ENCODE peak calls at places on chromosome 4, in seven cellular contexts. One of them, this sample, is unnamed.

GRCh38 chr4:98193459-98194105 is 50.3 kb upstream of the STPG2 start:
- DNase-seq in left lung: no peak
- DNase-seq in CD4-positive, alpha-beta memory T cell: no peak
- DNase-seq in astrocyte: no peak
- DNase-seq in IMR-90: no peak
- DNase-seq in ascending aorta: no peak
- DNase-seq in cardiac muscle cell: no peak
- DNase-seq in this sample: no peak

GRCh38 chr4:63348735-63349673 is 1060.2 kb downstream of the TECRL start:
- DNase-seq in IMR-90: no peak
- DNase-seq in left lung: no peak
- DNase-seq in CD4-positive, alpha-beta memory T cell: no peak
- DNase-seq in cardiac muscle cell: no peak
- DNase-seq in ascending aorta: no peak
- DNase-seq in astrocyte: no peak
- DNase-seq in this sample: no peak

GRCh38 chr4:41746440-41747229 is 1.9 kb downstream of the PHOX2B start:
- DNase-seq in CD4-positive, alpha-beta memory T cell: no peak
- DNase-seq in ascending aorta: no peak
- DNase-seq in left lung: no peak
- DNase-seq in cardiac muscle cell: no peak
- DNase-seq in IMR-90: no peak
- DNase-seq in astrocyte: no peak
- DNase-seq in this sample: no peak

GRCh38 chr4:102405706-102406510 is 60.6 kb upstream of the SLC39A8 start:
- DNase-seq in left lung: no peak
- DNase-seq in cardiac muscle cell: no peak
- DNase-seq in ascending aorta: no peak
- DNase-seq in IMR-90: no peak
- DNase-seq in astrocyte: no peak
- DNase-seq in CD4-positive, alpha-beta memory T cell: no peak
- DNase-seq in this sample: no peak

GRCh38 chr4:168699224-168699878 is 202.5 kb downstream of the PALLD start:
- DNase-seq in CD4-positive, alpha-beta memory T cell: no peak
- DNase-seq in ascending aorta: no peak
- DNase-seq in left lung: no peak
- DNase-seq in cardiac muscle cell: no peak
- DNase-seq in astrocyte: no peak
- DNase-seq in IMR-90: no peak
- DNase-seq in this sample: no peak

GRCh38 chr4:184498598-184498997 is 24.2 kb upstream of the IRF2 start:
- DNase-seq in ascending aorta: no peak
- DNase-seq in cardiac muscle cell: no peak
- DNase-seq in left lung: no peak
- DNase-seq in IMR-90: no peak
- DNase-seq in astrocyte: no peak
- DNase-seq in CD4-positive, alpha-beta memory T cell: no peak
- DNase-seq in this sample: no peak

GRCh38 chr4:150782921-150783320 is 201.0 kb downstream of the MAB21L2 start:
- DNase-seq in left lung: no peak
- DNase-seq in ascending aorta: no peak
- DNase-seq in CD4-positive, alpha-beta memory T cell: no peak
- DNase-seq in astrocyte: peak; percentile 18
- DNase-seq in cardiac muscle cell: peak; percentile 19
- DNase-seq in IMR-90: peak; percentile 4
- DNase-seq in this sample: no peak

GRCh38 chr4:123587983-123588494 is 191.4 kb downstream of the SPRY1 start:
- DNase-seq in CD4-positive, alpha-beta memory T cell: no peak
- DNase-seq in ascending aorta: peak; percentile 12
- DNase-seq in astrocyte: peak; percentile 48
- DNase-seq in IMR-90: peak; percentile 93
- DNase-seq in left lung: peak; percentile 32
- DNase-seq in cardiac muscle cell: peak; percentile 37
- DNase-seq in this sample: no peak

GRCh38 chr4:97123573-97123972 is 1019.7 kb downstream of the STPG2 start:
- DNase-seq in cardiac muscle cell: no peak
- DNase-seq in left lung: no peak
- DNase-seq in astrocyte: no peak
- DNase-seq in ascending aorta: no peak
- DNase-seq in CD4-positive, alpha-beta memory T cell: no peak
- DNase-seq in IMR-90: no peak
- DNase-seq in this sample: no peak

GRCh38 chr4:95547708-95548471 is 883 bp downstream of the UNC5C start:
- DNase-seq in left lung: no peak
- DNase-seq in cardiac muscle cell: peak; percentile 54
- DNase-seq in CD4-positive, alpha-beta memory T cell: no peak
- DNase-seq in ascending aorta: no peak
- DNase-seq in astrocyte: peak; percentile 37
- DNase-seq in IMR-90: no peak
- DNase-seq in this sample: no peak

GRCh38 chr4:68732653-68733466 is 62.4 kb upstream of the UGT2B15 start:
- DNase-seq in ascending aorta: no peak
- DNase-seq in CD4-positive, alpha-beta memory T cell: no peak
- DNase-seq in cardiac muscle cell: no peak
- DNase-seq in left lung: no peak
- DNase-seq in IMR-90: no peak
- DNase-seq in astrocyte: no peak
- DNase-seq in this sample: no peak

GRCh38 chr4:145842224-145842887 is 96.3 kb downstream of the ZNF827 start:
- DNase-seq in cardiac muscle cell: peak; percentile 66
- DNase-seq in left lung: no peak
- DNase-seq in CD4-positive, alpha-beta memory T cell: no peak
- DNase-seq in IMR-90: no peak
- DNase-seq in astrocyte: peak; percentile 29
- DNase-seq in ascending aorta: no peak
- DNase-seq in this sample: no peak

GRCh38 chr4:8391972-8392371 is 48.6 kb downstream of the ACOX3 start:
- DNase-seq in ascending aorta: no peak
- DNase-seq in IMR-90: peak; percentile 89
- DNase-seq in astrocyte: peak; percentile 85
- DNase-seq in cardiac muscle cell: peak; percentile 94
- DNase-seq in CD4-positive, alpha-beta memory T cell: no peak
- DNase-seq in left lung: no peak
- DNase-seq in this sample: no peak

GRCh38 chr4:164381859-164382258 is 372.1 kb upstream of the SMIM31 start:
- DNase-seq in ascending aorta: no peak
- DNase-seq in astrocyte: no peak
- DNase-seq in left lung: no peak
- DNase-seq in IMR-90: no peak
- DNase-seq in cardiac muscle cell: no peak
- DNase-seq in CD4-positive, alpha-beta memory T cell: no peak
- DNase-seq in this sample: no peak

GRCh38 chr4:146229406-146229805 is 15.1 kb downstream of the REELD1 start:
- DNase-seq in left lung: no peak
- DNase-seq in CD4-positive, alpha-beta memory T cell: no peak
- DNase-seq in IMR-90: no peak
- DNase-seq in ascending aorta: no peak
- DNase-seq in astrocyte: no peak
- DNase-seq in cardiac muscle cell: no peak
- DNase-seq in this sample: no peak

GRCh38 chr4:109368661-109369060 is 65.0 kb upstream of the SEC24B start:
- DNase-seq in cardiac muscle cell: peak; percentile 20
- DNase-seq in left lung: no peak
- DNase-seq in IMR-90: no peak
- DNase-seq in astrocyte: peak; percentile 39
- DNase-seq in ascending aorta: no peak
- DNase-seq in CD4-positive, alpha-beta memory T cell: no peak
- DNase-seq in this sample: no peak

GRCh38 chr4:171629737-171630136 is 183.5 kb upstream of the GALNTL6 start:
- DNase-seq in left lung: no peak
- DNase-seq in ascending aorta: no peak
- DNase-seq in astrocyte: no peak
- DNase-seq in CD4-positive, alpha-beta memory T cell: no peak
- DNase-seq in cardiac muscle cell: no peak
- DNase-seq in IMR-90: no peak
- DNase-seq in this sample: no peak

GRCh38 chr4:189988892-189989431 is 38.1 kb downstream of the FRG2 start:
- DNase-seq in CD4-positive, alpha-beta memory T cell: no peak
- DNase-seq in astrocyte: no peak
- DNase-seq in IMR-90: no peak
- DNase-seq in ascending aorta: no peak
- DNase-seq in cardiac muscle cell: no peak
- DNase-seq in left lung: no peak
- DNase-seq in this sample: no peak

GRCh38 chr4:118213101-118213500 is 139.7 kb downstream of the PRSS12 start:
- DNase-seq in IMR-90: no peak
- DNase-seq in CD4-positive, alpha-beta memory T cell: no peak
- DNase-seq in ascending aorta: no peak
- DNase-seq in astrocyte: no peak
- DNase-seq in left lung: no peak
- DNase-seq in cardiac muscle cell: no peak
- DNase-seq in this sample: no peak

GRCh38 chr4:84855774-84856173 is 110.7 kb downstream of the WDFY3 start:
- DNase-seq in ascending aorta: no peak
- DNase-seq in astrocyte: peak; percentile 12
- DNase-seq in IMR-90: no peak
- DNase-seq in left lung: no peak
- DNase-seq in CD4-positive, alpha-beta memory T cell: no peak
- DNase-seq in cardiac muscle cell: no peak
- DNase-seq in this sample: no peak

GRCh38 chr4:185880571-185880970 is 68.6 kb upstream of the SORBS2 start:
- DNase-seq in IMR-90: no peak
- DNase-seq in astrocyte: no peak
- DNase-seq in ascending aorta: no peak
- DNase-seq in cardiac muscle cell: no peak
- DNase-seq in left lung: no peak
- DNase-seq in CD4-positive, alpha-beta memory T cell: no peak
- DNase-seq in this sample: no peak

GRCh38 chr4:169362607-169363006 is 91.9 kb upstream of the SH3RF1 start:
- DNase-seq in ascending aorta: no peak
- DNase-seq in astrocyte: no peak
- DNase-seq in CD4-positive, alpha-beta memory T cell: no peak
- DNase-seq in left lung: no peak
- DNase-seq in cardiac muscle cell: no peak
- DNase-seq in IMR-90: no peak
- DNase-seq in this sample: no peak

GRCh38 chr4:25863347-25863784 is 578 bp upstream of the SEL1L3 start:
- DNase-seq in left lung: peak; percentile 60
- DNase-seq in ascending aorta: no peak
- DNase-seq in IMR-90: no peak
- DNase-seq in CD4-positive, alpha-beta memory T cell: no peak
- DNase-seq in astrocyte: no peak
- DNase-seq in cardiac muscle cell: peak; percentile 11
- DNase-seq in this sample: no peak

DNA sequence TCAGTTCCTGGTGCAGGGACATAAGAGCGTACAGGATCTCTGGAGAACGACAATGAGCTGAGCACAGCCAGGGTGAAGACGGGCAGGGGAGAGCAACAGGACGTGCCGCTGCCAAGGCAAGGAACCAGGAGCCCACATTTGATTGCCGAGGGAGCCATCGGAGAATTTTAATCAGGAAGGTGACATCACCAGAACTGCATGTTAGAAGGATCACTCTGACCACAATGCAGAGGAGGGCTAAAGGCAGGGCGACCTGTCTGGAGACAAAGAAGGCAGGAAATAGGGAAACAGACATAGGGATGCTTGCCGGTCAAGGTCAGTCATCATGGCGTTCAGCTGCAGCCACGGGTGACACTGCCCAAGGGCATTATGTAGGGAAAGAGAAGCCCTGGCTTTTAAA is 81.4 kb downstream of the RBM47 start:
- DNase-seq in cardiac muscle cell: peak; percentile 41
- DNase-seq in left lung: no peak
- DNase-seq in astrocyte: peak; percentile 77
- DNase-seq in IMR-90: peak; percentile 45
- DNase-seq in ascending aorta: no peak
- DNase-seq in CD4-positive, alpha-beta memory T cell: no peak
- DNase-seq in this sample: no peak
- H3K27ac ChIP-seq in cardiac muscle cell: no peak overlapping the region
- H3K27ac ChIP-seq in left lung: no peak overlapping the region
- H3K27ac ChIP-seq in astrocyte: peak overlapping the region; percentile 35
- H3K27ac ChIP-seq in IMR-90: no peak overlapping the region
- H3K27ac ChIP-seq in ascending aorta: no peak overlapping the region
- H3K27ac ChIP-seq in CD4-positive, alpha-beta memory T cell: no peak overlapping the region
- H3K27ac ChIP-seq in this sample: no peak overlapping the region

GRCh38 chr4:188029114-188029513 is 33.5 kb downstream of the ZFP42 start:
- DNase-seq in cardiac muscle cell: no peak
- DNase-seq in IMR-90: no peak
- DNase-seq in left lung: no peak
- DNase-seq in astrocyte: no peak
- DNase-seq in ascending aorta: no peak
- DNase-seq in CD4-positive, alpha-beta memory T cell: no peak
- DNase-seq in this sample: no peak

GRCh38 chr4:188032170-188032569 is 36.6 kb downstream of the ZFP42 start:
- DNase-seq in astrocyte: no peak
- DNase-seq in cardiac muscle cell: no peak
- DNase-seq in ascending aorta: no peak
- DNase-seq in IMR-90: no peak
- DNase-seq in CD4-positive, alpha-beta memory T cell: no peak
- DNase-seq in left lung: no peak
- DNase-seq in this sample: no peak

GRCh38 chr4:188030401-188030800 is 34.8 kb downstream of the ZFP42 start:
- DNase-seq in left lung: no peak
- DNase-seq in ascending aorta: no peak
- DNase-seq in astrocyte: no peak
- DNase-seq in CD4-positive, alpha-beta memory T cell: no peak
- DNase-seq in IMR-90: no peak
- DNase-seq in cardiac muscle cell: no peak
- DNase-seq in this sample: no peak

GRCh38 chr4:188032583-188032982 is 37.0 kb downstream of the ZFP42 start:
- DNase-seq in cardiac muscle cell: no peak
- DNase-seq in CD4-positive, alpha-beta memory T cell: no peak
- DNase-seq in ascending aorta: no peak
- DNase-seq in astrocyte: no peak
- DNase-seq in IMR-90: no peak
- DNase-seq in left lung: no peak
- DNase-seq in this sample: no peak

GRCh38 chr4:188031751-188032150 is 36.2 kb downstream of the ZFP42 start:
- DNase-seq in astrocyte: no peak
- DNase-seq in ascending aorta: no peak
- DNase-seq in cardiac muscle cell: no peak
- DNase-seq in left lung: no peak
- DNase-seq in CD4-positive, alpha-beta memory T cell: no peak
- DNase-seq in IMR-90: no peak
- DNase-seq in this sample: no peak
- H3K27me3 ChIP-seq in astrocyte: no peaks in the 10 kb centered on the region
- H3K27me3 ChIP-seq in ascending aorta: no peaks in the 10 kb centered on the region
- H3K27me3 ChIP-seq in cardiac muscle cell: peaks cover 29% of the 10 kb centered on the region
- H3K27me3 ChIP-seq in left lung: no peaks in the 10 kb centered on the region
- H3K27me3 ChIP-seq in CD4-positive, alpha-beta memory T cell: no peaks in the 10 kb centered on the region
- H3K27me3 ChIP-seq in IMR-90: no peaks in the 10 kb centered on the region
- H3K27me3 ChIP-seq in this sample: no peaks in the 10 kb centered on the region

DNA sequence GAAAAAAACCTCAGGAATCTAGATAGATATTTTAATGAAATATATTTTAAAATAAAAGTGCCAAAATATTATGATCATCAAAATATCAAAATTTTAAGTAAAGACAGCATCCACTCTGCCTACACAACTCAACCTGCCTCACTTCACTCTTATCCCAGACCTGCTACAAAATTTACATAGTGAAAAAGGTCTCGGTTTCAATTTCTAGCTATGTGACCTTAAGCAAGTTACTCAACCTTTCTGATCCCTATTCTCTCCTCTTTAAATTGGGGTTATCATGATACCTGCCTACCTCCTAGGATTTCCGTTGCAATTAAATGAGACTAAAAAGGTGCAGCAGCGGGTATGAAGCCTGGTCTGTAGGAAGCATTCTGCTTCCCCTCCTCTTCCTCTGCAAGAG is 72.9 kb downstream of the FAM114A1 start:
- DNase-seq in CD4-positive, alpha-beta memory T cell: no peak
- DNase-seq in left lung: no peak
- DNase-seq in ascending aorta: no peak
- DNase-seq in IMR-90: no peak
- DNase-seq in astrocyte: no peak
- DNase-seq in cardiac muscle cell: no peak
- DNase-seq in this sample: no peak
- H3K27ac ChIP-seq in CD4-positive, alpha-beta memory T cell: no peak overlapping the region
- H3K27ac ChIP-seq in left lung: no peak overlapping the region
- H3K27ac ChIP-seq in ascending aorta: no peak overlapping the region
- H3K27ac ChIP-seq in IMR-90: peak overlapping the region; percentile 82
- H3K27ac ChIP-seq in astrocyte: no peak overlapping the region
- H3K27ac ChIP-seq in cardiac muscle cell: no peak overlapping the region
- H3K27ac ChIP-seq in this sample: no peak overlapping the region

GRCh38 chr4:1406946-1407656 is 859 bp upstream of the NKX1-1 start:
- DNase-seq in ascending aorta: no peak
- DNase-seq in IMR-90: no peak
- DNase-seq in cardiac muscle cell: no peak
- DNase-seq in left lung: no peak
- DNase-seq in CD4-positive, alpha-beta memory T cell: no peak
- DNase-seq in astrocyte: no peak
- DNase-seq in this sample: no peak
- H3K27me3 ChIP-seq in ascending aorta: peaks cover 53% of the 10 kb centered on the region
- H3K27me3 ChIP-seq in IMR-90: peaks cover 71% of the 10 kb centered on the region
- H3K27me3 ChIP-seq in cardiac muscle cell: peaks cover 99% of the 10 kb centered on the region
- H3K27me3 ChIP-seq in left lung: peaks cover 95% of the 10 kb centered on the region
- H3K27me3 ChIP-seq in CD4-positive, alpha-beta memory T cell: peaks cover 11% of the 10 kb centered on the region
- H3K27me3 ChIP-seq in astrocyte: peaks cover 53% of the 10 kb centered on the region
- H3K27me3 ChIP-seq in this sample: peaks cover 73% of the 10 kb centered on the region

This sample was measured in CD4-positive, alpha-beta T cell.